ENCODE peak calls at places on chromosome 1, in six cellular contexts. X is HTR-8/SVneo; C is left ventricle myocardium inferior; A is activated CD8-positive, alpha-beta memory T cell treated with anti-CD3 and anti-CD28 coated beads, Interleukin-2, amount 10 ng/mL, durations not matched to agents 7 days and 5 days; F is amygdala; K is T-cell. Z is an unnamed sample.

GRCh38 chr1:147611021-147611426 is 59.3 kb downstream of the ACP6 start:
- DNase-seq in X (no peak), C (no peak), A (no peak), F (no peak), K (no peak), Z (no peak)

GRCh38 chr1:244049142-244049968 is 1.7 kb upstream of the ZBTB18 start:
- DNase-seq in X (peak; percentile 63), C (peak; percentile 44), A (peak; percentile 49), F (peak; percentile 67), K (peak; percentile 61), Z (peak; percentile 77)

GRCh38 chr1:152960452-152961044 is 9.9 kb upstream of the SPRR4 start:
- DNase-seq in X (no peak), C (no peak), A (no peak), F (no peak), K (no peak), Z (no peak)

GRCh38 chr1:47674189-47674588 is 236.3 kb downstream of the FOXD2 start:
- DNase-seq in X (no peak), C (no peak), A (no peak), F (no peak), K (no peak), Z (no peak)

GRCh38 chr1:44707112-44707881 is 23.7 kb downstream of the RNU5D-1 start:
- DNase-seq in X (peak; percentile 60), C (no peak), A (no peak), F (no peak), K (no peak), Z (no peak)

GRCh38 chr1:70048336-70048735 is 157.0 kb downstream of the LRRC40 start:
- DNase-seq in X (no peak), C (no peak), A (no peak), F (no peak), K (no peak), Z (no peak)

GRCh38 chr1:225763815-225764548 is 13.6 kb upstream of the SRP9 start:
- DNase-seq in X (no peak), C (no peak), A (no peak), F (no peak), K (no peak), Z (no peak)

GRCh38 chr1:40318970-40319621 is 2.0 kb upstream of the COL9A2 start:
- DNase-seq in X (no peak), C (no peak), A (no peak), F (no peak), K (no peak), Z (no peak)

GRCh38 chr1:27979151-27979858 is 19.5 kb downstream of the XKR8 start:
- DNase-seq in X (peak; percentile 33), C (no peak), A (no peak), F (no peak), K (no peak), Z (peak; percentile 57)

GRCh38 chr1:226135059-226135651 is 51.4 kb downstream of the ACBD3 start:
- DNase-seq in X (no peak), C (peak; percentile 45), A (no peak), F (no peak), K (no peak), Z (no peak)

GRCh38 chr1:1921459-1921862 is 2.4 kb upstream of the TMEM52 start:
- DNase-seq in X (no peak), C (no peak), A (no peak), F (no peak), K (no peak), Z (no peak)

GRCh38 chr1:53573522-53573921 is 114.3 kb downstream of the DMRTB1 start:
- DNase-seq in X (no peak), C (no peak), A (no peak), F (no peak), K (no peak), Z (no peak)

GRCh38 chr1:93675931-93676330 is 5.7 kb downstream of the BCAR3 start:
- DNase-seq in X (no peak), C (no peak), A (no peak), F (no peak), K (no peak), Z (no peak)

GRCh38 chr1:234484991-234485739 is 6.2 kb upstream of the TARBP1 start:
- DNase-seq in X (no peak), C (no peak), A (no peak), F (no peak), K (no peak), Z (peak; percentile 27)

Z was measured in putamen.